ENCODE peak calls at places on chromosome 4, in eight cellular contexts. F, B, I, Z, R, T, V and L are unnamed samples.

GRCh38 chr4:84803720-84804119 is 162.8 kb downstream of the WDFY3 start:
- DNase-seq in R (no peak), T (no peak), F (no peak), Z (peak), V (no peak), I (peak), B (no peak), L (no peak)

GRCh38 chr4:158410272-158410671 is 111.4 kb upstream of the RXFP1 start:
- DNase-seq in B (no peak), I (peak), R (no peak), V (no peak), Z (peak), F (no peak), T (no peak), L (no peak)

GRCh38 chr4:8053688-8054449 is 104.7 kb downstream of the ABLIM2 start:
- DNase-seq in B (no peak), R (no peak), F (no peak), I (no peak), T (no peak), V (no peak), Z (no peak), L (no peak)

GRCh38 chr4:112145326-112145819 is at the start of gene FAM241A:
- DNase-seq in V (peak), B (peak), R (peak), I (peak), Z (peak), T (peak), F (peak), L (peak)

GRCh38 chr4:150130953-150131352 is 52.7 kb downstream of the DCLK2 start:
- DNase-seq in R (no peak), Z (no peak), I (peak), T (peak), F (no peak), V (no peak), B (no peak), L (no peak)

GRCh38 chr4:136810626-136811025 is 721.7 kb downstream of the PCDH18 start:
- DNase-seq in I (peak), F (no peak), V (peak), B (no peak), Z (no peak), T (no peak), R (no peak), L (peak)

GRCh38 chr4:24195976-24196736 is 306.3 kb upstream of the PPARGC1A start:
- DNase-seq in B (no peak), I (peak), F (no peak), Z (no peak), V (no peak), T (no peak), R (peak), L (no peak)

GRCh38 chr4:37715889-37716402 is 29.8 kb upstream of the RELL1 start:
- DNase-seq in Z (peak), R (no peak), I (peak), T (no peak), V (no peak), F (no peak), B (no peak), L (no peak)

GRCh38 chr4:108172780-108173598 is 4.3 kb upstream of the LEF1 start:
- DNase-seq in T (no peak), R (peak), F (peak), I (no peak), V (peak), B (no peak), Z (peak), L (no peak)

GRCh38 chr4:160364217-160364616 is 1261.3 kb downstream of the RAPGEF2 start:
- DNase-seq in T (no peak), R (no peak), F (no peak), I (no peak), V (no peak), Z (no peak), B (no peak), L (no peak)

GRCh38 chr4:61041527-61041926 is 158.6 kb upstream of the ADGRL3 start:
- DNase-seq in V (no peak), T (no peak), Z (no peak), B (no peak), I (no peak), R (no peak), F (no peak), L (no peak)

GRCh38 chr4:74996996-74997395 is 64.1 kb downstream of the PARM1 start:
- DNase-seq in Z (no peak), V (no peak), F (no peak), R (no peak), I (no peak), B (no peak), T (no peak), L (no peak)

GRCh38 chr4:56400560-56400959 is 13.3 kb upstream of the AASDH start:
- DNase-seq in R (no peak), F (no peak), B (no peak), T (no peak), I (no peak), V (no peak), Z (no peak), L (no peak)

GRCh38 chr4:114136067-114136466 is 156.6 kb upstream of the ARSJ start:
- DNase-seq in R (no peak), T (no peak), V (no peak), F (no peak), I (peak), B (no peak), Z (peak), L (no peak)

GRCh38 chr4:84237008-84237407 is 262.1 kb downstream of the NKX6-1 start:
- DNase-seq in I (no peak), T (no peak), B (no peak), F (no peak), R (no peak), V (no peak), Z (no peak), L (no peak)

GRCh38 chr4:107774681-107775080 is 50.1 kb upstream of the SGMS2 start:
- DNase-seq in I (no peak), V (no peak), Z (no peak), T (no peak), F (no peak), B (no peak), R (no peak), L (no peak)

GRCh38 chr4:54232151-54232688 is 3.1 kb downstream of the PDGFRA start:
- DNase-seq in T (no peak), F (no peak), Z (no peak), B (no peak), R (no peak), I (no peak), V (peak), L (no peak)

GRCh38 chr4:153154010-153154975 is 50.0 kb upstream of the TRIM2 start:
- DNase-seq in F (no peak), T (no peak), B (no peak), Z (peak), R (no peak), V (no peak), I (peak), L (no peak)

GRCh38 chr4:89303177-89303576 is 4.4 kb downstream of the GPRIN3 start:
- DNase-seq in Z (no peak), T (no peak), F (no peak), B (no peak), I (no peak), R (peak), V (no peak), L (no peak)
- TF ChIP-seq POLR2A in Z (no peak), T (no peak), F (no peak), B (no peak), I (no peak), R (no peak), V (no peak), L (no peak)

DNA sequence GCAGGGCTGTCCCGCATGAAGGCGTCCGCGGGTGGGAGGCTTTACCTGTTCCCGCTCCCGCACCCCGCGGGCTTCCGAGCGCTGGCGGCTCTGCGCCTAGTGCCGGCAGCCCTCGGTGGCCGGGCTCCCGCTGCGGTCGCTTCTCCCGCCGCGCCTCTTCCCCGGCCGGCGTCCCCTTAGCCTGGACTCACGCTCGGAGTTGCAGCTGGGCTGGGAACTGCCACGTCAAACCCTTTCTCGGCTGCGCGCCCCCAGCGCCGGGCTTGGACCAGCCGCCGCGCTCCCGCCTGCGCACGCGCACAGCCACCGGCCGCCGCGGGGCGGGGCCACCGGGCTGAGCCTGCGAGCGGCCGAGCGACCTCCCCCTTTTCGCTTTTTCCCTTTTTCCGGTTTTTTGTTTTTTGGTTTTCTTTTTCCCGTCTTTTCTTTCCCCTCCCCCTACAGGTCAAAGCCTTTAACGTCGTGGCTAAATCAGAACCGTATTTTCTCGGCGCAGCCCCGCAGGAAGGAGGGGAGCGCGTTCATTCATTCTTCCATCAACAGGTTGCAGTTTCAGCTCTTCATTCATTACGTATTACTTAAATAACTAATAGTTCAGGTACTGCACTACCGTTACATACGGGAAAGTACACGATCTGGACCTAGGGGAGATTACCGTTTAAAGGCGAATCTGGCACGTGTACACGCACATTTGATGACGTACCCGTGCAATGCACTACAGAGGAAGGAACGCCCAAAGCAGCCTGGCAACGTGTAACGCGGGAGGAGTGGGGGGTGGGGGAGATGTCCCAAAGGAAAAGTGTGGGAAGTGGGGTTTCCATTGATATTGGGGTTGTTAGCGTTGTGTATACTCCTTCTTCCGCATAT is at the start of gene SEC24D:
- DNase-seq in I (peak), F (peak), T (peak), B (peak), R (peak), V (peak), Z (peak), L (peak)
- TF ChIP-seq POLR2A in I (peak), F (peak), T (peak), B (peak), R (peak), V (peak), Z (peak), L (peak)

GRCh38 chr4:43148481-43148880 is 256.0 kb downstream of the GRXCR1 start:
- DNase-seq in R (no peak), F (no peak), Z (no peak), B (no peak), I (no peak), V (no peak), T (no peak), L (no peak)
- TF ChIP-seq POLR2A in R (no peak), F (no peak), Z (no peak), B (no peak), I (no peak), V (no peak), T (no peak), L (no peak)

GRCh38 chr4:141636077-141636770 is at the start of gene IL15:
- DNase-seq in F (peak), T (peak), I (peak), B (peak), Z (peak), V (peak), R (peak), L (peak)
- TF ChIP-seq POLR2A in F (no peak), T (no peak), I (no peak), B (no peak), Z (no peak), V (no peak), R (no peak), L (no peak)

DNA sequence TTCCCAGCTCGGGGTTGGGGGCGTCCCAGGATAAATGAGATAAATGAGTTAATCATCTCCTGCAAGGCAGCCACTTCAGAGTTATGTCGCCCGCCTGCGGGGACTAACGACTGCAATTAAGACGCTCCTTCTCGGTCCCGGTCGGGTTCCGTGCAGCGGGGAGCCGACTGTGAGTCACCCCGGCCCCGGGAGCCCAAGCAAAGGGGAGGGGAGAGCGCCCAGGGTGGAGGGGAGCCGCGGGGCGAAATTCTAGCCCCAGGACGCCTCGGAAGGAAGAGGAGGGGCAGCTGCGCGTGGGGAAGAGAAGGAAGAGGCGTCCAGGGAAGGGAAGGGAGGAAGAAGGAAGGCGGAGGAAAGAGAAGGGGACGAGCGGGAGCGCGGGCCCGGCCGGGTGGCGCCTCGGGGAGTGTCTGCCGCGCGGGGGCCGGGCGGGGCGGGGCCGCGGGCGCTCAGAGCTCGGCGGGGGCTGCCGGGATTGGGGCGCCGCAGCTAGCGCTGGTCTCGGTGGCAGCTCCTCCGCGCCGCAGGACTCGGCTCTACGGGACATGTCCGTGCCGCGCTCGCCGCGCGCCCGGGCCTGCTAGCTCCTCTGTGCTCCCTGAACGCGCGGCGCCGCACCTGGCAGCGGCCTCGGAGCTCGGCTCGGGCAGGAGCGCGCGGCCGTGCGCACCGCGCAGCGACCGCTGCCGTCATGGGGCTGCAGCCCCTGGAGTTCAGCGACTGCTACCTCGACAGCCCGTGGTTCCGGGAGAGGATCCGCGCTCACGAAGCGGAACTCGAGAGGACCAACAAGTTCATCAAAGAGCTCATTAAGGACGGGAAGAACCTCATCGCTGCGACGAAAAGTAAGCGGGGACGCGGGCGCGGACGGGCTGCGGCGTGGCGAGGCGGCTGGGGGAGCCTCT is at the start of gene ARHGAP10:
- DNase-seq in B (peak), Z (peak), I (peak), T (peak), R (peak), F (peak), V (peak), L (peak)
- TF ChIP-seq POLR2A in B (peak), Z (peak), I (peak), T (no peak), R (peak), F (peak), V (no peak), L (peak)

GRCh38 chr4:77194366-77194765 is 37.4 kb downstream of the CCNG2 start:
- DNase-seq in B (no peak), T (no peak), Z (no peak), F (no peak), R (no peak), I (no peak), V (no peak), L (no peak)

GRCh38 chr4:77196866-77197265 is 39.9 kb downstream of the CCNG2 start:
- DNase-seq in B (no peak), V (no peak), T (no peak), F (no peak), I (no peak), Z (no peak), R (no peak), L (no peak)

GRCh38 chr4:77194989-77195388 is 38.0 kb downstream of the CCNG2 start:
- DNase-seq in V (no peak), F (no peak), T (no peak), B (no peak), Z (no peak), I (no peak), R (no peak), L (no peak)

GRCh38 chr4:77193046-77193445 is 36.0 kb downstream of the CCNG2 start:
- DNase-seq in V (no peak), B (no peak), R (no peak), T (no peak), I (no peak), F (no peak), Z (no peak), L (no peak)

DNA sequence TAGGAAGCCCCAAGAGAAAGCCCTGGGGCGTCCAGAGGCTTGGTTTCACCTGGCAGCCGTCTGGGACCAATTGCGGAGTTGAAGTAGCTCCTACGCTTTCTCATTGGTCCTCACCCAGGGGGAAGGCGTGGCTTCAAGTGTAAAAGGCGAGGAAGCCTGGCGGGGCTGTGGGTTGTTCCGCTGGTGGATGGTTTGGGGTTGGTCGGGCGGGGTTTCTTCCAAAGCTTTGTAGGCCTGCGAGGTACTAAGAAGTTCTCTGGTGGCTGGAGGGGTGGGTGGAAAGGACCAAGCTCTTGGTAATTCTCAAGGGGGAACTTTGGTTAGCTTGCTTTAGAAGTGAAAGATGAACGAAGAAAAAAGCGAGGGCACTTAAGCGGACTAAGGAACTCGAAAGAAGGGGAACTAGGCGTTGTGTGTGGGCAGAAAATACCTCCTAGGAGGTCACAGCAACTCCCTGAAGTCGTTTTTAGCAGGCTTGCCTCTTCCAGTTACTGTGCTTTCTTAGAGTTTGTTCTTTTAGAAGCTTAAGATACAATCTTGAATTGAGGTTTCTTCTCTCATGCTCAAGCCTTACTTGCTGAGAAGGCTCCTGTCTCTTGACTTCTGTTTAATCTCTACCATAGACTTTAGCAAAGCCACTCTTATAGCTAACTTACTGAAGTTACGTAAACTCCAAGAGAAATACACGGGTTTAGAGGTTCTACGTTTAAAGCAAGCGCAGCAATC is 36.7 kb downstream of the CCNG2 start:
- DNase-seq in F (peak), B (peak), I (no peak), T (peak), R (peak), V (no peak), Z (no peak), L (no peak)
- TF ChIP-seq POLR2A in F (no peak), B (peak), I (no peak), T (no peak), R (no peak), V (no peak), Z (no peak), L (no peak)